ENCODE peak calls at places on chromosomes 13 and 19, in seven cellular contexts. M is nephron progenitor cell; Y is stimulated activated CD8-positive, alpha-beta memory T cell treated with anti-CD3 and anti-CD28 coated beads, Interleukin-7, amount 100 ng/mL, for 1 hour; E is GM10248; K is IMR-90; R is breast epithelium; B is posterior cingulate gyrus. D is an unnamed sample.

GRCh38 chr19:5651361-5651760 is 28.5 kb downstream of the SAFB start:
- DNase-seq in M (no peak), Y (no peak), E (no peak), K (no peak), R (no peak), B (no peak), D (no peak)

GRCh38 chr13:27510082-27510481 is 59.7 kb upstream of the MTIF3 start:
- DNase-seq in M (no peak), Y (no peak), E (no peak), K (no peak), R (no peak), B (no peak), D (no peak)

GRCh38 chr13:29923554-29924481 is 73.4 kb upstream of the UBL3 start:
- DNase-seq in M (no peak), Y (no peak), E (peak; percentile 66), K (peak; percentile 99), R (peak; percentile 80), B (no peak), D (peak; percentile 51)

GRCh38 chr13:97834255-97834654 is 119.2 kb upstream of the IPO5 start:
- DNase-seq in M (no peak), Y (no peak), E (no peak), K (no peak), R (no peak), B (no peak), D (no peak)

GRCh38 chr13:20799726-20800416 is 26.1 kb upstream of the EEF1AKMT1 start:
- DNase-seq in M (no peak), Y (no peak), E (no peak), K (peak; percentile 32), R (no peak), B (no peak), D (no peak)

GRCh38 chr19:8592231-8593009 is 15.2 kb upstream of the MYO1F start:
- DNase-seq in M (peak; percentile 100), Y (peak; percentile 84), E (peak; percentile 26), K (peak; percentile 95), R (peak; percentile 94), B (peak; percentile 96), D (peak; percentile 98)

GRCh38 chr19:12111176-12111575 is 29.0 kb downstream of the ZNF20 start:
- DNase-seq in M (no peak), Y (no peak), E (no peak), K (no peak), R (no peak), B (no peak), D (no peak)

GRCh38 chr19:4911786-4912672 is 2.7 kb downstream of the UHRF1 start:
- DNase-seq in M (peak; percentile 65), Y (peak; percentile 35), E (peak; percentile 65), K (peak; percentile 100), R (no peak), B (peak; percentile 81), D (no peak)

GRCh38 chr19:588093-588742 is 1.5 kb upstream of the HCN2 start:
- DNase-seq in M (peak; percentile 72), Y (no peak), E (peak; percentile 66), K (peak; percentile 72), R (peak; percentile 84), B (peak; percentile 95), D (peak; percentile 75)

GRCh38 chr13:71368301-71368700 is 498.7 kb downstream of the DACH1 start:
- DNase-seq in M (no peak), Y (no peak), E (no peak), K (no peak), R (no peak), B (no peak), D (no peak)

GRCh38 chr13:76715043-76715442 is 171.2 kb downstream of the KCTD12 start:
- DNase-seq in M (no peak), Y (no peak), E (no peak), K (no peak), R (no peak), B (no peak), D (no peak)

GRCh38 chr13:109707044-109707794 is 79.2 kb downstream of the IRS2 start:
- DNase-seq in M (peak; percentile 10), Y (no peak), E (no peak), K (no peak), R (no peak), B (no peak), D (no peak)

GRCh38 chr13:38210928-38211596 is 138.6 kb upstream of the UFM1 start:
- DNase-seq in M (no peak), Y (no peak), E (no peak), K (no peak), R (no peak), B (no peak), D (peak; percentile 48)

GRCh38 chr19:29404951-29405727 is 120.7 kb upstream of the VSTM2B start:
- DNase-seq in M (peak; percentile 45), Y (no peak), E (no peak), K (no peak), R (no peak), B (peak; percentile 86), D (peak; percentile 11)

GRCh38 chr19:57583104-57583520 is 833 bp upstream of the ZIK1 start:
- DNase-seq in M (no peak), Y (no peak), E (no peak), K (no peak), R (no peak), B (no peak), D (no peak)

GRCh38 chr13:37488682-37489081 is 109.9 kb downstream of the POSTN start:
- DNase-seq in M (no peak), Y (no peak), E (no peak), K (peak; percentile 62), R (no peak), B (no peak), D (no peak)

GRCh38 chr19:1929051-1929742 is 11.8 kb upstream of the CSNK1G2 start:
- DNase-seq in M (peak; percentile 88), Y (peak; percentile 79), E (peak; percentile 91), K (peak; percentile 52), R (peak; percentile 73), B (peak; percentile 93), D (peak; percentile 71)

GRCh38 chr13:73702419-73703071 is 431.7 kb downstream of the KLF12 start:
- DNase-seq in M (no peak), Y (no peak), E (peak; percentile 34), K (no peak), R (no peak), B (no peak), D (no peak)

GRCh38 chr19:40803857-40804782 is 5.1 kb downstream of the EGLN2 start:
- DNase-seq in M (no peak), Y (no peak), E (peak; percentile 62), K (no peak), R (no peak), B (no peak), D (no peak)

GRCh38 chr13:22948421-22948820 is 232.4 kb upstream of the SGCG start:
- DNase-seq in M (no peak), Y (no peak), E (no peak), K (no peak), R (no peak), B (no peak), D (no peak)

GRCh38 chr13:67769063-67769986 is 539.2 kb upstream of the PCDH9 start:
- DNase-seq in M (no peak), Y (no peak), E (no peak), K (no peak), R (no peak), B (peak; percentile 67), D (no peak)

GRCh38 chr13:109602356-109602755 is 184.0 kb downstream of the IRS2 start:
- DNase-seq in M (no peak), Y (no peak), E (no peak), K (no peak), R (no peak), B (no peak), D (no peak)

GRCh38 chr19:14525729-14526128 is 3.7 kb upstream of the TECR start:
- DNase-seq in M (no peak), Y (no peak), E (no peak), K (no peak), R (no peak), B (no peak), D (no peak)

GRCh38 chr13:44437356-44438233 is 64.0 kb downstream of the SERP2 start:
- DNase-seq in M (no peak), Y (no peak), E (peak; percentile 48), K (peak; percentile 63), R (no peak), B (no peak), D (no peak)

GRCh38 chr19:30029721-30030510 is 87.9 kb downstream of the URI1 start:
- DNase-seq in M (no peak), Y (no peak), E (peak; percentile 30), K (peak; percentile 56), R (no peak), B (no peak), D (no peak)

GRCh38 chr19:6071840-6072239 is 38.5 kb downstream of the RFX2 start:
- DNase-seq in M (no peak), Y (no peak), E (no peak), K (no peak), R (no peak), B (peak; percentile 46), D (no peak)

GRCh38 chr13:44487989-44488388 is 88.1 kb downstream of the TSC22D1 start:
- DNase-seq in M (no peak), Y (no peak), E (peak; percentile 34), K (no peak), R (no peak), B (no peak), D (no peak)

GRCh38 chr13:23610966-23611486 is 40.8 kb downstream of the TNFRSF19 start:
- DNase-seq in M (no peak), Y (no peak), E (no peak), K (peak; percentile 53), R (no peak), B (no peak), D (no peak)

GRCh38 chr19:54335979-54336892 is 2.7 kb downstream of the LILRA4 start:
- DNase-seq in M (no peak), Y (no peak), E (peak; percentile 15), K (no peak), R (no peak), B (no peak), D (no peak)

GRCh38 chr13:98847780-98848179 is 95.3 kb upstream of the SLC15A1 start:
- DNase-seq in M (peak; percentile 42), Y (no peak), E (no peak), K (no peak), R (no peak), B (no peak), D (no peak)